ENCODE peak calls at places on chromosomes 4 and X, in ten cellular contexts. O is esophagus muscularis mucosa, U is testis, D is prostate gland, Q is sigmoid colon, Y is breast epithelium, P is A549, F is IMR-90, A is GM12892, N is lower leg skin. Z is an unnamed sample.

GRCh38 chr4:94695389-94695788 is 62.4 kb upstream of the BMPR1B start:
- DNase-seq in O (no peak), U (no peak), D (no peak), Q (no peak), Y (no peak), P (peak; percentile 56), F (peak; percentile 21), A (no peak), N (no peak), Z (no peak)

GRCh38 chr4:147195386-147195785 is 249.7 kb upstream of the TTC29 start:
- DNase-seq in O (no peak), U (no peak), D (no peak), Q (no peak), Y (no peak), P (no peak), F (peak; percentile 58), A (no peak), N (no peak), Z (no peak)

GRCh38 chr4:105831189-105831588 is 64.1 kb upstream of the NPNT start:
- DNase-seq in O (no peak), U (no peak), D (no peak), Q (no peak), Y (no peak), P (no peak), F (no peak), A (no peak), N (no peak), Z (no peak)

GRCh38 chrX:13411496-13412207 is 91.8 kb upstream of the ATXN3L start:
- DNase-seq in O (no peak), U (no peak), D (no peak), Q (no peak), Y (no peak), P (no peak), F (no peak), A (no peak), N (no peak), Z (no peak)

GRCh38 chrX:10783451-10783995 is 163.1 kb upstream of the MID1 start:
- DNase-seq in O (no peak), U (no peak), D (no peak), Q (no peak), Y (no peak), P (no peak), F (no peak), A (no peak), N (no peak), Z (no peak)

GRCh38 chr4:5683566-5683965 is 24.8 kb downstream of the EVC2 start:
- DNase-seq in O (no peak), U (peak; percentile 52), D (no peak), Q (peak; percentile 50), Y (no peak), P (no peak), F (no peak), A (no peak), N (no peak), Z (no peak)

GRCh38 chrX:9336501-9336900 is 128.4 kb upstream of the TBL1X start:
- DNase-seq in O (no peak), U (no peak), D (no peak), Q (no peak), Y (no peak), P (no peak), F (no peak), A (no peak), N (no peak), Z (no peak)

GRCh38 chrX:115642895-115643530 is 82.0 kb downstream of the PLS3 start:
- DNase-seq in O (no peak), U (peak; percentile 54), D (peak; percentile 14), Q (peak; percentile 69), Y (no peak), P (peak; percentile 65), F (peak; percentile 77), A (no peak), N (peak; percentile 51), Z (peak; percentile 64)

GRCh38 chrX:16774746-16775145 is 11.5 kb upstream of the TXLNG start:
- DNase-seq in O (no peak), U (no peak), D (no peak), Q (no peak), Y (no peak), P (no peak), F (no peak), A (no peak), N (no peak), Z (no peak)

GRCh38 chrX:16772460-16772859 is 13.8 kb upstream of the TXLNG start:
- DNase-seq in O (no peak), U (peak; percentile 35), D (no peak), Q (no peak), Y (no peak), P (peak; percentile 61), F (no peak), A (no peak), N (no peak), Z (no peak)

GRCh38 chrX:16770970-16771482 is 15.2 kb upstream of the TXLNG start:
- DNase-seq in O (no peak), U (no peak), D (no peak), Q (no peak), Y (no peak), P (no peak), F (no peak), A (no peak), N (no peak), Z (no peak)

DNA sequence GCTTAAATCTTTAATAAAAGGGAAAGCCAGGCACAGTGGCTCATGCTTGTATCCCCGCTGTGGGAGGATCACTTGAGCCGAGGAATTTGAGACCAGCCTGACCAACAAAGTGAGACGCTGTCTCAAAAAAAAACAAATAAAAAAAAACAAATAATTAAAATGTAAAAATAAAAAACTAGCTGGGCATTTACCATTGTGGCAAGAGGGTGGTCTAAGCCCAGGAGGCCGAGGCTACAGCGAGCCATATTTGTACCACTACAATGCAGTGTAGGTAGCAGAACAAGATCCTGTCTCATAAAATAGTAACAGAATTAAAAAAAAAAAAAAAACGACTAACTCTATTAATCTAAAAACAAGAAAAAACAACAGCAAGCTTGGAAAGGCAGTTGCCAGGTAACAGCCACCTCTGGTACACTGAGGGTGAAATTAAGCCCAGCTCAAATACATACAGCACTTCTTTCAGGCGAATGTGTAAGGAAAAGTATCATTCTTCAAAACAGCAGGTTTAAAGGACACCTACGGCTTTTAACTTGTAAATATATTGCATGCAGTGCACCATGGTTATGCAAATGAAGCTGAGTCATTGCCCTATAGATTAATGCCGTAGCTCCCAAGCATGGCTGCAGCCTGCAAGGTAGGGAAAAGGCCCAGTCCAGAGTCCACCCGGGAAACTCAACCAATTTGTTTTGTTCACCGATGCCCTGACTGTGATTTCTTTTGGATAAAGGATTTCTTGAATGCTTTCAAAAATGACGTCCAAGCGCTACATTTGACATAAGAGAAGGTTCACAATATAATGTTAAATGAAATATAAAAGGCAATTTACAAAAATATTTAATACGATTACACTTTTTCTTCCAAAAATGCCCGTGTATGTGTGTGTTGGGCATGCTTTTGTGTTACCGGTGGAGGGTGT is 14.5 kb upstream of the TXLNG start:
- DNase-seq in O (no peak), U (no peak), D (no peak), Q (no peak), Y (no peak), P (peak; percentile 86), F (peak; percentile 86), A (no peak), N (no peak), Z (no peak)
- TF ChIP-seq POLR2A in O (no peak), U (no peak), D (no peak), Q (no peak), Y (no peak), P (peak; percentile 77), F (peak; percentile 99), A (peak; percentile 76), N (no peak), Z (no peak)

GRCh38 chr4:76305033-76305687 is 1.4 kb upstream of the STBD1 start:
- DNase-seq in O (no peak), U (no peak), D (no peak), Q (no peak), Y (no peak), P (no peak), F (no peak), A (no peak), N (no peak), Z (no peak)

GRCh38 chr4:76307670-76308014 is 1.1 kb downstream of the STBD1 start:
- DNase-seq in O (no peak), U (no peak), D (no peak), Q (no peak), Y (no peak), P (no peak), F (no peak), A (no peak), N (no peak), Z (no peak)

GRCh38 chr4:76308548-76308947 is 2.0 kb downstream of the STBD1 start:
- DNase-seq in O (no peak), U (no peak), D (no peak), Q (no peak), Y (no peak), P (no peak), F (no peak), A (no peak), N (no peak), Z (no peak)

GRCh38 chr4:76306882-76307669 is 543 bp downstream of the STBD1 start:
- DNase-seq in O (no peak), U (peak; percentile 70), D (peak; percentile 66), Q (peak; percentile 82), Y (no peak), P (peak; percentile 68), F (peak; percentile 44), A (peak; percentile 28), N (peak; percentile 26), Z (peak; percentile 12)

DNA sequence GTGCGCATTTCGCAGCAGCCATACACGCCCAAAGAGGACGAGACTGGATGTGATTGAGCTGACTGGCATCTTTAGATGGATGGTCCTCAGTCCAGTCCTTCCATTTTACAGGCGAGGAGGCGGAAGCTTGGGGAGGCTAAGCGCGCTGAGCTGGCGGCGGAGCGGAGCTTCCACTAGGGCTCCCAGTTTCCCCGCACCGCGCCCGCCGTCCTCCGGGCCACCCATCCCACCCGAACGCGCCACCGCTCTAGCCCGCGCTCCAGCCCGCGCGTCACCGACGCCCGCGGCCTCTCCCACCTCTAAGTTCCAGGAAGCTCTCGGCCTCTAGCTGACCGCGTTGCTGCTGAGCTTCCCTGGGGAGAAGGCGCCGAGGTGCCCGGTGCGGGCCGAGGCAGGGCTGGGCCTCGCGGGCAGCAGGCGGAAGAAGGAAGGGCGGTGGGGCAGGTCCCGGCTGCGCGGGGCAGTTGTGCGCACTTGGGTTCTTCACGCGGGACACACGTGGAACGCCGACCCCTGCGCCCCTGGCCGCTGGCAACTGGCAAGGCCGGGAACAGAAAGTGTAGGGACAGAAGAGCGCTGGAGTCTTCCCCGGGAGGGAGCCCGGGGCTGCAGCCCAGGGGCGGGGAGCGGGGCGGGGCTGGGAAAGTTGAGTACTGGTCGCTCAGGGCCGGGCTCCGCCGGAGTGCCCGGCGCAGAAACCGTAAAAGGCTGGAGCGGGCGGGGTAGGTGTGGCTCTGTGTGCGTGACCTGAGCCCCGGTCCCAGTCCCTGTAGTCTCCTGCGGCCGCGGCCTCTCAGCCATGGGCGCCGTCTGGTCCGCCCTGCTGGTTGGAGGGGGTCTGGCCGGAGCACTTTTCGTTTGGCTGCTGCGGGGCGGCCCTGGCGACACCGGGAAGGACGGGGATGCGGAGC is at the start of gene STBD1:
- DNase-seq in O (no peak), U (peak; percentile 73), D (peak; percentile 78), Q (peak; percentile 89), Y (peak; percentile 22), P (peak; percentile 69), F (peak; percentile 49), A (peak; percentile 27), N (peak; percentile 47), Z (peak; percentile 26)
- TF ChIP-seq POLR2A in O (peak; percentile 54), U (no peak), D (peak; percentile 64), Q (peak; percentile 10), Y (no peak), P (peak; percentile 41), F (no peak), A (no peak), N (no peak), Z (no peak)

DNA sequence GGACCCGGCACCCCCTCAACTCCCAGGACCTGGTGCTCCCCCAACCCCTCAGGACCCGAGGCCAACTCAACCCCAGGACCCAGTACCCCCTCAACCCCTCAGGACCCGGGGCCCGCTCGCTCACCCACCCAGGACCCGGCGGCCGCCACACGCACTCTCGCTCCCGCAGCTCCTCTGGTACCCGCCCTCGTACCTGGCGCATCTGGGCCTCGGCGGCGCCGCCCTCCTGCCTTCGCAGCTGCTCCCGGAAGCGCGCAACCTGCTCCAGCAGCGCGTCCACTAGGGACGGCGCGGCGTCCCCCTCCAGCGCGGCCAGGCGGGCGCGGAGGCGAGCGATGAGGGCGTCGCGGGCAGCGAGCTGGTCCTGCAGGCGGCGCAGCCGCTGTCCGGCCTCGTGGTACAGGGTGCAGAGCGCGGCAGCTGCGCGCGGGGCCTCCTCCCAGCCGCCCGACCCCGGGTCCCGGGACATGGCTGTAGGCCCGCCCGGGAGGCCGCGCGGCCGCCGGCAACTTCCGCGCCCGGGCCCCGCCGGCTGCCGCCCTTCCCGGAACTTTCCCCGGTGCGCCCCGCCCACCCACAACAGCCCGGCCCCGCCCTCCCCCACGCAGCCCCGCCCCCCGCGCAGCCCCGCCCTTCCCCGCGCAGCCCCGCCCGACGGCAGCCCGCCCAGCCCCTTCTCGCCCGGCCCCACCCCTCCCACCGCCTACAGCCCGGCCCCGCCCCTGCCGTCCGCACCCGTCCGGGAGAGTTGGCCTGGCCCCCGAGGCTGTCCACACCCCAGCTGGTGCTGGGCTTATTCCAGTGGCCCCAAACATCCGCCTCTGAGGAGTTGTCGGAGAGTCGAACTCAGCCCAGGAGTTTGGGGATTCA is at the start of gene TNIP2:
- DNase-seq in O (peak; percentile 97), U (peak; percentile 88), D (peak; percentile 83), Q (peak; percentile 95), Y (peak; percentile 59), P (peak; percentile 64), F (peak; percentile 73), A (peak; percentile 93), N (peak; percentile 78), Z (peak; percentile 79)
- TF ChIP-seq POLR2A in O (no peak), U (no peak), D (peak; percentile 70), Q (no peak), Y (no peak), P (peak; percentile 75), F (peak; percentile 34), A (peak; percentile 75), N (no peak), Z (peak; percentile 55)

GRCh38 chr4:2817701-2818350 is 24.9 kb downstream of the SH3BP2 start:
- DNase-seq in O (no peak), U (no peak), D (no peak), Q (no peak), Y (no peak), P (no peak), F (no peak), A (peak; percentile 81), N (no peak), Z (no peak)

GRCh38 chr4:2819244-2820215 is 24.1 kb upstream of the ADD1 start:
- DNase-seq in O (no peak), U (no peak), D (no peak), Q (no peak), Y (no peak), P (no peak), F (no peak), A (no peak), N (no peak), Z (no peak)

GRCh38 chr4:2820216-2820982 is 23.2 kb upstream of the ADD1 start:
- DNase-seq in O (no peak), U (no peak), D (no peak), Q (no peak), Y (no peak), P (no peak), F (no peak), A (no peak), N (no peak), Z (no peak)

GRCh38 chr4:2817136-2817535 is 24.3 kb downstream of the SH3BP2 start:
- DNase-seq in O (no peak), U (no peak), D (no peak), Q (no peak), Y (no peak), P (no peak), F (no peak), A (no peak), N (no peak), Z (no peak)

DNA sequence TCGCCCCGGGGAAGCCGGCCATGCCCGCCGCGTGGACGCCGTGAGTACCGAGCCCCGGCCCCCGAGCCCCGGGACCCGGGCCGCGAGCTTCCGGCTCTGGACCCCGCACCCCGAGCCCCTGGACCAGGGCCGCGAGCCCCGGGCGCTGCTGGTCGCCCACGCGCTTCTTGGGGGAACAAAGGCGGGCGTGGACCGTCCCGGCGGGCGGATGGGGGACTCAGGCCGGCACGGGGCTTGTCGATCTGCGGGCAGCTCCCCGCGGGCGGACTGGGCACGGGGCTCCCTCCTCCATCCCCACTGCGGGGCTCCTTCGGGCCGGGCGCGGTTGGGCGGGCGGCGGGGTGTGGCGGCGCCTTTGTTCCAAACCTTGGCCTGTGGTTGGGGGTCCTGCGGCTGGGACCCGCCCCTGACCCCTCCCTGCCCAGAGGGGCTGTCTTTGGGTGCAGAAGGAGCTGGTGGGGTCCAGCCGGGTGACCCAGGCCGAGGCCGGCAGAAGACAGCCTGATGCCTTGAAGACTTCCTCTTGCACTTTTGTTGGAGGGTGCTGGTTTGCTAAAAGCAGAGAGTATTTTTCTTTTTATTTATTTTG is 25.2 kb upstream of the ADD1 start:
- DNase-seq in O (no peak), U (no peak), D (no peak), Q (no peak), Y (no peak), P (no peak), F (no peak), A (no peak), N (no peak), Z (no peak)
- TF ChIP-seq POLR2A in O (no peak), U (no peak), D (no peak), Q (no peak), Y (no peak), P (no peak), F (no peak), A (no peak), N (no peak), Z (no peak)